ENCODE peak calls at places on chromosome 20, in five cellular contexts. Z is tibial nerve, P is neural crest cell, R is BJ, M is fibroblast of pulmonary artery. K is an unnamed sample.

GRCh38 chr20:4375881-4376280 is 345.8 kb upstream of the PRND start:
- DNase-seq in Z (no peak), P (no peak), R (peak), M (peak), K (no peak)

GRCh38 chr20:1894471-1894950 is 696 bp upstream of the SIRPA start:
- DNase-seq in Z (no peak), P (peak), R (no peak), M (no peak), K (peak)

GRCh38 chr20:34322267-34323105 is 19.3 kb upstream of the AHCY start:
- DNase-seq in Z (no peak), P (no peak), R (no peak), M (no peak), K (no peak)

GRCh38 chr20:57698867-57699275 is 10.9 kb downstream of the PMEPA1 start:
- DNase-seq in Z (no peak), P (no peak), R (no peak), M (peak), K (no peak)

GRCh38 chr20:36632487-36633284 is 13.3 kb downstream of the SLA2 start:
- DNase-seq in Z (no peak), P (no peak), R (no peak), M (no peak), K (no peak)

GRCh38 chr20:57959018-57959417 is 249.2 kb upstream of the PMEPA1 start:
- DNase-seq in Z (no peak), P (no peak), R (no peak), M (no peak), K (no peak)

GRCh38 chr20:10580700-10581099 is 93.1 kb downstream of the JAG1 start:
- DNase-seq in Z (no peak), P (no peak), R (no peak), M (no peak), K (no peak)

GRCh38 chr20:634526-634925 is 18.5 kb downstream of the SRXN1 start:
- DNase-seq in Z (no peak), P (no peak), R (no peak), M (no peak), K (peak)

GRCh38 chr20:48754269-48754668 is 73.5 kb downstream of the PREX1 start:
- DNase-seq in Z (no peak), P (no peak), R (no peak), M (no peak), K (peak)

GRCh38 chr20:19783966-19784401 is 25.9 kb downstream of the RIN2 start:
- DNase-seq in Z (no peak), P (no peak), R (no peak), M (peak), K (no peak)

GRCh38 chr20:44495257-44495656 is 19.6 kb downstream of the TTPAL start:
- DNase-seq in Z (no peak), P (no peak), R (peak), M (peak), K (no peak)

DNA sequence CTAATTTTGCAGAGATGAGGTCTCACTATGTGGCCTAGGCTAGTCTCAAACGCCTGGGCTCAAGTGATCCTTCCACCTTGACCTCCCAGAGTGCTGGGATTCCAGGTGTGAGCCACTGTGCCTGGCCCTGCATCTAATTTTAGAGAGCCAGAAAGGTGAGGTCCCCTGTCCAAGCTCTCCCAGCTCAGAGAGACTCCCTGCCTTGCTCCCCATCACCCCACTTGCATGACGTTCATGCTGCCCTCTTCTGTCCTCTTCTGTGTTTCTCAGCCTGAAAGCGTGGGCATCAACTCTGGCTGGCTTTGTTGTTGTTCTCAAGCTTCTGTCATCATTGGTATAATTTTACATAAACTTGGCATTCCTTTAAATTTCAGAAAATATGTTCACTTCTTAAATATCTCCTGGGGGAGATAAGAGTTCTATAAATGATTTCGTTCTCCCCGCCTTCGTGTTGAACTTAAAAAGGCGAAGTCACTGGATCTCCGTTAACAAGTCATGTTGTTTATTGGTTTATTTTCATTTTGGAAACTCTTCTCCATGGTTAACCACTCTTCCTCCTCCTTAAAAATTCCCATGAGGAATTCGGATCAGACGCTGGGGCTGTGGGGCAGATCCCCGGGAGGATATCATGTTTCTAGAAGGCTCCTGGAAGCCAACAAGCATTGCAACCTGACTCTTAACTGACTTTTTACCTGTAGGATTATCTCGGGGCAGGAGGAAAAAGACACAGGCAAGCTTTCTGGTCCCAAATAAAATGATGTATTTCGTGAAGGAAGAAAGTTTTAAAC is 13.2 kb upstream of the PARD6B start:
- DNase-seq in Z (no peak), P (no peak), R (no peak), M (no peak), K (no peak)
- TF ChIP-seq CTCF in Z (no peak), P (no peak), R (peak), M (no peak), K (no peak)

GRCh38 chr20:9467995-9468394 is 46.4 kb upstream of the LAMP5 start:
- DNase-seq in Z (no peak), P (no peak), R (no peak), M (no peak), K (peak)
- TF ChIP-seq CTCF in Z (peak), P (peak), R (peak), M (peak), K (peak)

GRCh38 chr20:62707981-62708521 is 585 bp upstream of the NTSR1 start:
- DNase-seq in Z (no peak), P (no peak), R (no peak), M (no peak), K (peak)
- TF ChIP-seq CTCF in Z (no peak), P (peak), R (peak), M (peak), K (peak)

DNA sequence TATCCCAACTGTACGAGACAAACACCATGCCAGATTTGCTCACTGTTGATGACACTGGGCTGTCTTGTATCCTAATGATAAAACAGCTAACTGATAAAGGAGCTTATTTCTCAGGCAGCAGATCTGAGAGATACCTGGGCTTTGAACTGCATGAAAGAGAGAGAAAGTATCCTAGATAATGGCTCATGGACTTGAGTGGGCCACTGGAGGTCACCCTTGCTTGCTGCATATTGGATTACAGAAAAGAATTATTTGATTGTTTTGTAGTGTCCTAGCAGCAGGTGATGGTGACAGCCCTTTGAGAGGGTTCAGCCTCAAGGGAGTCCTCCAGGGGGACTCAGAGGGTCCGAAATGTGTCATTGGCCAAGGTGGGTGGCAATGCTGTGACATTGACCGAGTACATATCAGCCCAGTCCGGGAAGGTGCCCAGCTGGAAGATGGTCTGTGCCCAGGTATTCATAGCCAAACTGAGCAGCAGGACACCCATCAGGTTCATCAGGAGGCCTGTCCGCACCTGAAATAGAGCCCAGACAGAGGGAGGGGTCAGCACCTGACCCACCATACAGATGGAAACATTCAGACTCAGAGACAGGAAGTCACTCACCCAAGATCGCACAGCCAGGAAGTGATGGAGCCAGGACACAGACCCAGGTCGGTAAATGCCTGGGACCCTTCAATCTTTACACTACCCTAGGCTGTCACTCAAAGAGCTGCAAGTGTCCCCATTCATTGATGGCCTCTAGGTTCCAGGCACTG is 9.4 kb upstream of the OCSTAMP start:
- DNase-seq in Z (no peak), P (no peak), R (no peak), M (no peak), K (no peak)
- TF ChIP-seq CTCF in Z (no peak), P (no peak), R (no peak), M (no peak), K (no peak)